ENCODE peak calls at places on chromosome 18, in seven cellular contexts. One of them, this sample, is unnamed.

GRCh38 chr18:58624011-58624410 is 4.9 kb downstream of the ALPK2 start:
- DNase-seq in cardiac muscle cell: no peak
- DNase-seq in body of pancreas: no peak
- DNase-seq in mesenchymal stem cell: no peak
- DNase-seq in tibial artery: no peak
- DNase-seq in SK-N-SH: no peak
- DNase-seq in MM.1S: no peak
- DNase-seq in this sample: no peak

GRCh38 chr18:8661754-8662573 is 43.4 kb upstream of the MTCL1 start:
- DNase-seq in MM.1S: peak
- DNase-seq in mesenchymal stem cell: peak
- DNase-seq in tibial artery: no peak
- DNase-seq in body of pancreas: peak
- DNase-seq in cardiac muscle cell: peak
- DNase-seq in SK-N-SH: peak
- DNase-seq in this sample: peak

GRCh38 chr18:2588666-2589344 is 17.4 kb downstream of the NDC80 start:
- DNase-seq in cardiac muscle cell: no peak
- DNase-seq in MM.1S: no peak
- DNase-seq in body of pancreas: no peak
- DNase-seq in mesenchymal stem cell: no peak
- DNase-seq in tibial artery: no peak
- DNase-seq in SK-N-SH: no peak
- DNase-seq in this sample: no peak

GRCh38 chr18:59866551-59866950 is 33.2 kb upstream of the PMAIP1 start:
- DNase-seq in body of pancreas: no peak
- DNase-seq in cardiac muscle cell: no peak
- DNase-seq in SK-N-SH: no peak
- DNase-seq in mesenchymal stem cell: no peak
- DNase-seq in MM.1S: no peak
- DNase-seq in tibial artery: no peak
- DNase-seq in this sample: no peak

GRCh38 chr18:12422936-12423335 is 15.2 kb downstream of the PRELID3A start:
- DNase-seq in body of pancreas: no peak
- DNase-seq in SK-N-SH: peak
- DNase-seq in tibial artery: no peak
- DNase-seq in cardiac muscle cell: no peak
- DNase-seq in MM.1S: no peak
- DNase-seq in mesenchymal stem cell: no peak
- DNase-seq in this sample: peak

GRCh38 chr18:70450658-70451253 is 161.9 kb downstream of the SOCS6 start:
- DNase-seq in cardiac muscle cell: peak
- DNase-seq in SK-N-SH: peak
- DNase-seq in mesenchymal stem cell: peak
- DNase-seq in body of pancreas: no peak
- DNase-seq in MM.1S: no peak
- DNase-seq in tibial artery: no peak
- DNase-seq in this sample: peak

GRCh38 chr18:46283895-46284295 is 179.7 kb downstream of the HAUS1 start:
- DNase-seq in cardiac muscle cell: peak
- DNase-seq in MM.1S: no peak
- DNase-seq in body of pancreas: no peak
- DNase-seq in mesenchymal stem cell: no peak
- DNase-seq in tibial artery: no peak
- DNase-seq in SK-N-SH: peak
- DNase-seq in this sample: no peak

GRCh38 chr18:42636309-42636708 is 479.2 kb downstream of the RIT2 start:
- DNase-seq in tibial artery: no peak
- DNase-seq in body of pancreas: no peak
- DNase-seq in cardiac muscle cell: no peak
- DNase-seq in MM.1S: no peak
- DNase-seq in mesenchymal stem cell: no peak
- DNase-seq in SK-N-SH: no peak
- DNase-seq in this sample: no peak

GRCh38 chr18:27995770-27996502 is 181.0 kb downstream of the CDH2 start:
- DNase-seq in tibial artery: no peak
- DNase-seq in mesenchymal stem cell: no peak
- DNase-seq in cardiac muscle cell: peak
- DNase-seq in SK-N-SH: no peak
- DNase-seq in body of pancreas: no peak
- DNase-seq in MM.1S: no peak
- DNase-seq in this sample: no peak

GRCh38 chr18:21826641-21827302 is 86.2 kb downstream of the MIB1 start:
- DNase-seq in SK-N-SH: peak
- DNase-seq in MM.1S: peak
- DNase-seq in body of pancreas: no peak
- DNase-seq in cardiac muscle cell: peak
- DNase-seq in tibial artery: no peak
- DNase-seq in mesenchymal stem cell: no peak
- DNase-seq in this sample: no peak

GRCh38 chr18:35592298-35592697 is 10.8 kb downstream of the GALNT1 start:
- DNase-seq in mesenchymal stem cell: no peak
- DNase-seq in tibial artery: no peak
- DNase-seq in MM.1S: no peak
- DNase-seq in cardiac muscle cell: no peak
- DNase-seq in SK-N-SH: no peak
- DNase-seq in body of pancreas: no peak
- DNase-seq in this sample: no peak

GRCh38 chr18:59446012-59446411 is 86.9 kb upstream of the LMAN1 start:
- DNase-seq in MM.1S: no peak
- DNase-seq in cardiac muscle cell: peak
- DNase-seq in body of pancreas: no peak
- DNase-seq in SK-N-SH: no peak
- DNase-seq in mesenchymal stem cell: peak
- DNase-seq in tibial artery: no peak
- DNase-seq in this sample: peak

GRCh38 chr18:11661430-11661829 is 27.6 kb upstream of the GNAL start:
- DNase-seq in SK-N-SH: no peak
- DNase-seq in cardiac muscle cell: no peak
- DNase-seq in mesenchymal stem cell: no peak
- DNase-seq in MM.1S: no peak
- DNase-seq in body of pancreas: no peak
- DNase-seq in tibial artery: no peak
- DNase-seq in this sample: no peak

GRCh38 chr18:58225101-58225500 is 181.1 kb downstream of the NEDD4L start:
- DNase-seq in body of pancreas: no peak
- DNase-seq in tibial artery: no peak
- DNase-seq in MM.1S: no peak
- DNase-seq in mesenchymal stem cell: peak
- DNase-seq in SK-N-SH: no peak
- DNase-seq in cardiac muscle cell: no peak
- DNase-seq in this sample: no peak

GRCh38 chr18:55448390-55448789 is 139.6 kb downstream of the TCF4 start:
- DNase-seq in body of pancreas: no peak
- DNase-seq in MM.1S: no peak
- DNase-seq in SK-N-SH: no peak
- DNase-seq in cardiac muscle cell: no peak
- DNase-seq in mesenchymal stem cell: no peak
- DNase-seq in tibial artery: no peak
- DNase-seq in this sample: no peak

GRCh38 chr18:28161608-28162599 is 15.0 kb downstream of the CDH2 start:
- DNase-seq in body of pancreas: no peak
- DNase-seq in mesenchymal stem cell: no peak
- DNase-seq in tibial artery: no peak
- DNase-seq in MM.1S: no peak
- DNase-seq in cardiac muscle cell: peak
- DNase-seq in SK-N-SH: no peak
- DNase-seq in this sample: no peak

GRCh38 chr18:55731594-55732042 is 143.6 kb upstream of the TCF4 start:
- DNase-seq in cardiac muscle cell: no peak
- DNase-seq in body of pancreas: no peak
- DNase-seq in MM.1S: no peak
- DNase-seq in tibial artery: no peak
- DNase-seq in SK-N-SH: no peak
- DNase-seq in mesenchymal stem cell: no peak
- DNase-seq in this sample: no peak

GRCh38 chr18:76412818-76413565 is 82.0 kb downstream of the ZNF516 start:
- DNase-seq in SK-N-SH: no peak
- DNase-seq in cardiac muscle cell: no peak
- DNase-seq in tibial artery: no peak
- DNase-seq in body of pancreas: no peak
- DNase-seq in mesenchymal stem cell: no peak
- DNase-seq in MM.1S: no peak
- DNase-seq in this sample: no peak

GRCh38 chr18:50622320-50622719 is 62.4 kb downstream of the MAPK4 start:
- DNase-seq in tibial artery: no peak
- DNase-seq in mesenchymal stem cell: no peak
- DNase-seq in cardiac muscle cell: no peak
- DNase-seq in body of pancreas: no peak
- DNase-seq in MM.1S: no peak
- DNase-seq in SK-N-SH: no peak
- DNase-seq in this sample: no peak
- H3K27ac ChIP-seq in tibial artery: peak
- H3K27ac ChIP-seq in mesenchymal stem cell: no peak
- H3K27ac ChIP-seq in cardiac muscle cell: no peak
- H3K27ac ChIP-seq in body of pancreas: no peak
- H3K27ac ChIP-seq in MM.1S: no peak
- H3K27ac ChIP-seq in SK-N-SH: no peak
- H3K27ac ChIP-seq in this sample: no peak

GRCh38 chr18:48168861-48169260 is 238.4 kb upstream of the SMAD2 start:
- DNase-seq in tibial artery: peak
- DNase-seq in cardiac muscle cell: no peak
- DNase-seq in body of pancreas: no peak
- DNase-seq in mesenchymal stem cell: no peak
- DNase-seq in SK-N-SH: no peak
- DNase-seq in MM.1S: no peak
- DNase-seq in this sample: no peak

GRCh38 chr18:48166971-48167370 is 236.5 kb upstream of the SMAD2 start:
- DNase-seq in MM.1S: no peak
- DNase-seq in SK-N-SH: no peak
- DNase-seq in body of pancreas: no peak
- DNase-seq in mesenchymal stem cell: no peak
- DNase-seq in cardiac muscle cell: no peak
- DNase-seq in tibial artery: peak
- DNase-seq in this sample: no peak

GRCh38 chr18:48166336-48166875 is 235.9 kb upstream of the SMAD2 start:
- DNase-seq in MM.1S: no peak
- DNase-seq in body of pancreas: no peak
- DNase-seq in SK-N-SH: no peak
- DNase-seq in mesenchymal stem cell: no peak
- DNase-seq in cardiac muscle cell: no peak
- DNase-seq in tibial artery: peak
- DNase-seq in this sample: no peak

GRCh38 chr18:48165104-48165866 is 234.8 kb upstream of the SMAD2 start:
- DNase-seq in body of pancreas: no peak
- DNase-seq in cardiac muscle cell: no peak
- DNase-seq in mesenchymal stem cell: no peak
- DNase-seq in MM.1S: no peak
- DNase-seq in tibial artery: peak
- DNase-seq in SK-N-SH: no peak
- DNase-seq in this sample: no peak

GRCh38 chr18:48167901-48168300 is 237.4 kb upstream of the SMAD2 start:
- DNase-seq in SK-N-SH: no peak
- DNase-seq in mesenchymal stem cell: no peak
- DNase-seq in body of pancreas: peak
- DNase-seq in MM.1S: no peak
- DNase-seq in tibial artery: peak
- DNase-seq in cardiac muscle cell: peak
- DNase-seq in this sample: no peak
- H3K27ac ChIP-seq in SK-N-SH: no peak
- H3K27ac ChIP-seq in mesenchymal stem cell: no peak
- H3K27ac ChIP-seq in body of pancreas: peak
- H3K27ac ChIP-seq in MM.1S: no peak
- H3K27ac ChIP-seq in tibial artery: no peak
- H3K27ac ChIP-seq in cardiac muscle cell: peak
- H3K27ac ChIP-seq in this sample: no peak

DNA sequence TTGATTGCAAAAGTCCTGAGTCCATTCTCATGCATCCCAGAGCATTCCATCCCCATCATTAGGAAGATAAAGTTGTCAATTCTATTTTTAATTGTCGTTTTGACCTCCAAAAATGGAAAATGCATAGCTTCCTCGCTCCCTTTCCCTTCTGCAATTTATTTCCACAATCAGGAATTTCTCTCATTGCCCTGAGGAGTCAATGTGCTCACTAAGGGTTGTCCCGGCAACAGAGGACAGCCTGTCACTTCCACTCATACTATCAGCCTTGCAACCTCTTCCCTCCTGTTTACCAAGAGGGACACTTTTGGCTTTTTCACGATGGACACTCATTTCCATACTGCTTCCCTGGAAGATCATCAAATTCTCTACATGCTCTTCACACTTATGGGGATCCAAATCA is 164.8 kb downstream of the MYO5B start:
- DNase-seq in MM.1S: no peak
- DNase-seq in tibial artery: no peak
- DNase-seq in SK-N-SH: no peak
- DNase-seq in cardiac muscle cell: peak
- DNase-seq in body of pancreas: no peak
- DNase-seq in mesenchymal stem cell: no peak
- DNase-seq in this sample: no peak
- H3K27ac ChIP-seq in MM.1S: no peak
- H3K27ac ChIP-seq in tibial artery: no peak
- H3K27ac ChIP-seq in SK-N-SH: no peak
- H3K27ac ChIP-seq in cardiac muscle cell: no peak
- H3K27ac ChIP-seq in body of pancreas: no peak
- H3K27ac ChIP-seq in mesenchymal stem cell: no peak
- H3K27ac ChIP-seq in this sample: no peak

GRCh38 chr18:50662775-50663383 is 103.0 kb downstream of the MAPK4 start:
- DNase-seq in body of pancreas: no peak
- DNase-seq in tibial artery: no peak
- DNase-seq in mesenchymal stem cell: no peak
- DNase-seq in MM.1S: no peak
- DNase-seq in SK-N-SH: peak
- DNase-seq in cardiac muscle cell: peak
- DNase-seq in this sample: no peak

GRCh38 chr18:50663626-50664441 is 103.9 kb downstream of the MAPK4 start:
- DNase-seq in cardiac muscle cell: no peak
- DNase-seq in mesenchymal stem cell: no peak
- DNase-seq in SK-N-SH: no peak
- DNase-seq in MM.1S: no peak
- DNase-seq in body of pancreas: no peak
- DNase-seq in tibial artery: no peak
- DNase-seq in this sample: no peak

GRCh38 chr18:50666536-50666935 is 106.6 kb downstream of the MAPK4 start:
- DNase-seq in MM.1S: no peak
- DNase-seq in tibial artery: no peak
- DNase-seq in SK-N-SH: no peak
- DNase-seq in mesenchymal stem cell: no peak
- DNase-seq in body of pancreas: no peak
- DNase-seq in cardiac muscle cell: no peak
- DNase-seq in this sample: no peak

GRCh38 chr18:50665519-50665918 is 105.6 kb downstream of the MAPK4 start:
- DNase-seq in SK-N-SH: no peak
- DNase-seq in body of pancreas: no peak
- DNase-seq in tibial artery: no peak
- DNase-seq in mesenchymal stem cell: no peak
- DNase-seq in cardiac muscle cell: peak
- DNase-seq in MM.1S: no peak
- DNase-seq in this sample: no peak

DNA sequence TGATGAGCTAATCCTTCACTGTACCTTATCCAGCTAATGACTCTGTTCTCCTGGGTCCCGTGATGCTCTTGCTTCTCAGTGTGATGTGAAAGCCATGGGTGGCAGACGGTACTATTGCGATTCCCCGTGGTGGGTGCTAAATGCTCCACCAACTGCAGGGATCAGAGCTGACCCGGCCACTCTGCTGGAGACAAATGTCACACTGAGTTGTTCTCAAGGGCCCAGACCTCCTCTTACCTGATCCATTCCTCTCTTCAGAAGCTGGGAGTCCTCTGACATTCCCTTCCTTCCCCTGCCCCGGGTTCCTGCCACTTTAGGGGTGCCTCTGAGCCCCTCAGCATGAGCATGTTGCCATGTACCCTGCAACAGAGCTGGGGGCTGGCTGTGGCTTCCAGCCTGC is 105.1 kb downstream of the MAPK4 start:
- DNase-seq in mesenchymal stem cell: no peak
- DNase-seq in tibial artery: no peak
- DNase-seq in cardiac muscle cell: no peak
- DNase-seq in SK-N-SH: no peak
- DNase-seq in body of pancreas: no peak
- DNase-seq in MM.1S: no peak
- DNase-seq in this sample: no peak
- H3K27ac ChIP-seq in mesenchymal stem cell: no peak
- H3K27ac ChIP-seq in tibial artery: peak
- H3K27ac ChIP-seq in cardiac muscle cell: no peak
- H3K27ac ChIP-seq in SK-N-SH: no peak
- H3K27ac ChIP-seq in body of pancreas: no peak
- H3K27ac ChIP-seq in MM.1S: no peak
- H3K27ac ChIP-seq in this sample: no peak

This sample was measured in A673.